ENCODE peak calls at places on chromosomes 2 and 18, in seven cellular contexts. V is PC-9, O is IMR-90, A is uterus, Z is PC-3, J is SK-N-SH, S is body of pancreas. L is an unnamed sample.
A peak's percentile ranks its signal among the peaks of the same experiment; 100 is the strongest.

GRCh38 chr2:128783193-128783671 is 464.6 kb upstream of the HS6ST1 start:
- DNase-seq in V (no peak), O (no peak), A (no peak), S (no peak), Z (no peak), J (no peak), L (no peak)

GRCh38 chr2:168169097-168169745 is 78.2 kb downstream of the STK39 start:
- DNase-seq in A (no peak), V (no peak), O (peak; percentile 92), J (no peak), S (no peak), Z (peak; percentile 44), L (peak; percentile 60)

GRCh38 chr2:122634261-122634660 is 878.8 kb downstream of the TSN start:
- DNase-seq in J (no peak), Z (peak; percentile 88), O (peak; percentile 58), V (no peak), S (no peak), A (no peak), L (no peak)

GRCh38 chr18:32549248-32549842 is 78.7 kb upstream of the GAREM1 start:
- DNase-seq in A (peak; percentile 20), J (peak; percentile 81), O (peak; percentile 34), Z (peak; percentile 49), V (peak; percentile 41), S (peak; percentile 75), L (peak; percentile 55)

GRCh38 chr2:96321230-96322103 is 3.6 kb upstream of the ITPRIPL1 start:
- DNase-seq in A (no peak), J (peak; percentile 88), Z (peak; percentile 25), O (peak; percentile 14), S (peak; percentile 31), V (no peak), L (peak; percentile 86)

GRCh38 chr2:126761981-126762878 is 106.3 kb downstream of the GYPC start:
- DNase-seq in V (no peak), Z (no peak), S (no peak), J (no peak), A (no peak), O (no peak), L (no peak)

GRCh38 chr2:209977386-209978239 is 24.8 kb upstream of the RPE start:
- DNase-seq in O (peak; percentile 44), A (no peak), S (no peak), Z (peak; percentile 68), V (no peak), J (peak; percentile 22), L (no peak)

GRCh38 chr2:19775838-19776237 is 125.9 kb downstream of the TTC32 start:
- DNase-seq in S (peak; percentile 29), A (no peak), O (peak; percentile 69), J (no peak), V (no peak), Z (peak; percentile 13), L (no peak)

GRCh38 chr2:171412571-171412970 is 21.2 kb downstream of the METTL8 start:
- DNase-seq in V (no peak), A (no peak), O (no peak), S (no peak), Z (no peak), J (no peak), L (no peak)

GRCh38 chr2:102841107-102841840 is 79.4 kb downstream of the TMEM182 start:
- DNase-seq in Z (peak; percentile 74), A (no peak), J (peak; percentile 55), O (peak; percentile 35), S (peak; percentile 70), V (no peak), L (peak; percentile 48)
- TF ChIP-seq CTCF in Z (peak; percentile 81), A (no peak), J (peak; percentile 63), O (peak; percentile 45), S (no peak), V (peak; percentile 71), L (peak; percentile 63)

DNA sequence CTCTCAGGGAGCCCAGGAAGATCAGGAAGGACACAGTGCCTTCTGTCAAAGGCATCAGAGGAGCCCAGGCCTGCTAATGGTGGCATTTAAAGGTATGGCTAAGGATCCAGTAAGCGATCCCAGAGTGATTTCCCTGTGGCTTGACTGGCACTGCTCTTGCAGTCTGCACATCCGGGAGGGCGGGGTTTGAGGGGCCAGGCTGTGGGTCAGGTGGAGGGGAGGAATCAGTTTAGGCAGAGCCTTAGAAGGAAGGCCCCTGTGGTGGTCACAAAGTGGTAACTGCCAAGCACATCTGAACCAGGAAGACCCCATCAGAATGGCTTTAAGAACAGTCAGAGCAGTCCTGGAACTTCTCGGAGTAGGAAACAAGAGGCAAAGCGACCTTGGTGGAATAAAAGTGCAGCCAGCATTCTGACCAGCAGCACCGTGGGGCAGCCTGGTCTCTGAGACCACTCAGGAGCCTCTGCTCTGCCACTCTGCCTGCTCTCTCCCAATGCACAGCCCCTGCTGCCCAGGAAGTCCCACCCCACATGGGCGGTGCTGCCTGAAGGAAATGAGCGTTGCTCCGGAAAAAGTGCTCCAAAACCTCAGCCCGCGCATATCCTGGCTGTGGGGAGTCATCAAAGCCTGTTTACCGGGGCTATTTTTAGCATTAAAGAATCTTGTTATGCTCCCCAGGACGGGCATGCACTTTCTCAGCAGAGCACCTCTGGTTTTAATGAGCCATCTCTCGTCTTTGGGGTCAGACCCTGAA is 54.4 kb downstream of the EPAS1 start:
- DNase-seq in S (no peak), V (no peak), A (peak; percentile 61), Z (no peak), O (no peak), J (no peak), L (no peak)
- H3K27me3 ChIP-seq in S (no peaks in the 10 kb centered on the region), V (no peaks in the 10 kb centered on the region), A (no peaks in the 10 kb centered on the region), Z (no peaks in the 10 kb centered on the region), O (no peaks in the 10 kb centered on the region), J (no peaks in the 10 kb centered on the region), L (no peaks in the 10 kb centered on the region)

GRCh38 chr2:37653093-37653492 is 18.3 kb downstream of the CDC42EP3 start:
- DNase-seq in J (no peak), V (no peak), A (no peak), Z (no peak), S (no peak), O (no peak), L (no peak)

GRCh38 chr2:37653805-37654378 is 17.6 kb downstream of the CDC42EP3 start:
- DNase-seq in J (no peak), Z (no peak), V (no peak), O (no peak), S (no peak), A (no peak), L (peak; percentile 45)

GRCh38 chr2:37654419-37654818 is 17.0 kb downstream of the CDC42EP3 start:
- DNase-seq in V (no peak), O (no peak), S (no peak), A (no peak), Z (no peak), J (no peak), L (no peak)

GRCh38 chr2:37650548-37651101 is 20.8 kb downstream of the CDC42EP3 start:
- DNase-seq in S (no peak), Z (no peak), A (no peak), J (no peak), V (no peak), O (no peak), L (no peak)

GRCh38 chr2:37652199-37652640 is 19.2 kb downstream of the CDC42EP3 start:
- DNase-seq in S (no peak), A (peak; percentile 64), J (no peak), O (peak; percentile 97), Z (peak; percentile 93), V (peak; percentile 88), L (no peak)
- H3K27ac ChIP-seq in S (no peak overlapping the region), A (peak overlapping the region; percentile 95), J (peak overlapping the region; percentile 16), O (peak overlapping the region; percentile 42), Z (peak overlapping the region; percentile 70), V (peak overlapping the region; percentile 60), L (no peak overlapping the region)

GRCh38 chr2:105454801-105455485 is 56.1 kb upstream of the FHL2 start:
- DNase-seq in V (peak; percentile 97), O (peak; percentile 61), J (no peak), S (peak; percentile 28), Z (peak; percentile 94), A (no peak), L (peak; percentile 33)
- TF ChIP-seq CTCF in V (peak; percentile 70), O (peak; percentile 37), J (peak; percentile 33), S (no peak), Z (peak; percentile 65), A (no peak), L (peak; percentile 35)

DNA sequence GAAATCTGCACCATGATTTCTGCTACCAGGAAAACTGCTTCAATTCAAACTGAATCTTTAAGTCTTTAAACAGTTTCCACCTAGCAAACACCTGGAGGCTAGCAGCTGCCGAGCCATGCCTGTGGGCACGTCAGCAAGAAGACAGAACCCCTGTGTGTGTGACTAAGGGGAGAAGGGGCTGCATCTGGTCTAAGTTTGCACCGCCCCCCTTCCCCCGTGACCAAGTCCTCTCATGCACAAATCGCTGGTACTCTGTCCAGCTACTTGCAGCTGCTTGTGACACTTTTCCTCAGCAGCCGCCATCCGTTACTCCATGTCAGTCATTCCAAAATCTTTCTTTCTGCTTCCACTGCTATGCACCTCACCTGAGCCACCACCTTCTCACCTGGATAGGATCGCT is 355.0 kb downstream of the SS18 start:
- DNase-seq in V (no peak), O (no peak), A (no peak), Z (no peak), J (no peak), S (no peak), L (no peak)
- H3K27me3 ChIP-seq in V (no peaks in the 10 kb centered on the region), O (peaks cover 2% of the 10 kb centered on the region), A (no peaks in the 10 kb centered on the region), Z (peaks cover 55% of the 10 kb centered on the region), J (no peaks in the 10 kb centered on the region), S (no peaks in the 10 kb centered on the region), L (peaks cover 21% of the 10 kb centered on the region)